ENCODE peak calls at places on chromosome 12, in four cellular contexts. Z, G, X and D are unnamed samples.
A peak's percentile ranks its signal among the peaks of the same experiment; 100 is the strongest.

GRCh38 chr12:34600592-34601462 is 578.5 kb downstream of the ALG10 start:
- DNase-seq in X (no peak), Z (no peak), G (no peak), D (no peak)

GRCh38 chr12:74646831-74647230 is 109.2 kb downstream of the ATXN7L3B start:
- DNase-seq in X (peak; percentile 3), Z (no peak), G (no peak), D (no peak)

GRCh38 chr12:65293735-65294134 is 15.3 kb downstream of the MSRB3 start:
- DNase-seq in X (no peak), Z (no peak), G (no peak), D (no peak)

GRCh38 chr12:27937768-27938167 is 34.8 kb downstream of the PTHLH start:
- DNase-seq in G (no peak), Z (no peak), X (no peak), D (no peak)

GRCh38 chr12:115799610-115800009 is 477.9 kb downstream of the MED13L start:
- DNase-seq in G (no peak), X (no peak), Z (no peak), D (no peak)

GRCh38 chr12:118813778-118814359 is 167.5 kb upstream of the SRRM4 start:
- DNase-seq in Z (no peak), X (no peak), G (no peak), D (no peak)

GRCh38 chr12:27542628-27543027 is 18.6 kb downstream of the PPFIBP1 start:
- DNase-seq in X (peak; percentile 73), G (no peak), Z (no peak), D (no peak)

GRCh38 chr12:57868870-57869609 is 22.5 kb upstream of the CTDSP2 start:
- DNase-seq in G (peak; percentile 93), X (no peak), Z (no peak), D (peak; percentile 51)

GRCh38 chr12:122306407-122306806 is 40.1 kb upstream of the VPS33A start:
- DNase-seq in X (no peak), G (no peak), Z (no peak), D (no peak)
- TF ChIP-seq CTCF in X (no peak), G (no peak), Z (no peak), D (peak; percentile 19)

GRCh38 chr12:64237382-64237781 is 15.3 kb upstream of the KICS2 start:
- DNase-seq in G (no peak), X (no peak), Z (no peak), D (no peak)

GRCh38 chr12:64240781-64241180 is 18.7 kb upstream of the KICS2 start:
- DNase-seq in Z (no peak), X (no peak), G (no peak), D (no peak)

GRCh38 chr12:64232201-64232600 is 10.1 kb upstream of the KICS2 start:
- DNase-seq in G (no peak), X (no peak), Z (no peak), D (no peak)

DNA sequence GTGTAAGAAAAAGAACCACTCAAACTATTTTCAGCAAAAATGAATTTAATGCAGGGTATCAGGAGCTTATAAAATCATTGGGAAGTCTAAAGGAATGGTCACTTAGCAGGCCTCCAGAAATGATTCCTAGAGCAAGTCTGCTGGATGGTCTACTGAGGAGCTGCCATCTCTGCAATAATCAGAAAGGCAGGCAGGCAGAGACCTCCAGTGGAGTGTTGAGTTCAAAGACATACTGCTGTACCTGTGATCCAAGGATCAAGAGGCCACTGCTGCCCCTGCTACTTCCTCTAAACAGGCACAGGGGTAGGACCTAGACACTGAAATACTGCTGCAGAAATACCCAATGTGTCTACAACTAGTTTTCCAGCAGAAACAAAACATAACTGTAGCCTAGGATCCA is 14.5 kb upstream of the KICS2 start:
- DNase-seq in G (no peak), Z (no peak), X (peak; percentile 6), D (no peak)
- TF ChIP-seq CTCF in G (no peak), Z (peak; percentile 7), X (peak; percentile 35), D (no peak)

GRCh38 chr12:63317880-63318279 is 166.9 kb upstream of the AVPR1A start:
- DNase-seq in G (no peak), X (no peak), Z (no peak), D (no peak)
- TF ChIP-seq CTCF in G (no peak), X (no peak), Z (no peak), D (no peak)

DNA sequence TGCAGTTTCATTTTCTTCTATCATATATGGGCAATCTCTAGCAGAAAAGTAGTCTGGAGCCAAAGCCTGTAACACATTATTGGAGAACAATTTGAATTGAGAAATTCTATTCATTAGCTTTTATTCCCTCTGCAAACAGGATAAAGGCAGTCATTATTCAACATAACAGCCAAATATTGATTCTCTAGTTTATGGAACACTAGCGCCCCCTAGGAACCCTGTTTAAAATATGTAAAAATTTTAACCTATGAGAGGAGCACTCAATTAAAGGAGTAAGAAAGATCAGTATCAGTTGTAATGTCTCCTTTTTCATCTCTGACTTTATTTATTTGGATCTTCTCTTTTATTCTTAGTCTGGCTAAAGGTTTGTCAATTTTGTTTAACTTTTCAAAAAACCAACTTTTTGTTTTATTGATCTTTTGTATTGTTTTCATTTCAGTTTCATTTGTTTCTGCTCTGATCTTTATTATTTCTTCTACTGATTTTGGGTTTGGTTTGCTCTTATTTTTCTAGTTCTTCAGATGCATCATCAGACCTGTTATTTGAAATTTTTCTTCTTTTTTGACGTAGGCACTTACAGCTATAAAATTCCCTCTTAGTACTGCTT is 4.8 kb upstream of the LMNTD1 start:
- DNase-seq in G (no peak), Z (peak; percentile 14), X (peak; percentile 33), D (peak; percentile 17)
- TF ChIP-seq CTCF in G (peak; percentile 73), Z (peak; percentile 45), X (peak; percentile 13), D (peak; percentile 78)

GRCh38 chr12:12334710-12335040 is 15.4 kb downstream of the MANSC1 start:
- DNase-seq in X (no peak), G (no peak), Z (no peak), D (no peak)
- TF ChIP-seq CTCF in X (no peak), G (peak; percentile 58), Z (no peak), D (peak; percentile 42)

DNA sequence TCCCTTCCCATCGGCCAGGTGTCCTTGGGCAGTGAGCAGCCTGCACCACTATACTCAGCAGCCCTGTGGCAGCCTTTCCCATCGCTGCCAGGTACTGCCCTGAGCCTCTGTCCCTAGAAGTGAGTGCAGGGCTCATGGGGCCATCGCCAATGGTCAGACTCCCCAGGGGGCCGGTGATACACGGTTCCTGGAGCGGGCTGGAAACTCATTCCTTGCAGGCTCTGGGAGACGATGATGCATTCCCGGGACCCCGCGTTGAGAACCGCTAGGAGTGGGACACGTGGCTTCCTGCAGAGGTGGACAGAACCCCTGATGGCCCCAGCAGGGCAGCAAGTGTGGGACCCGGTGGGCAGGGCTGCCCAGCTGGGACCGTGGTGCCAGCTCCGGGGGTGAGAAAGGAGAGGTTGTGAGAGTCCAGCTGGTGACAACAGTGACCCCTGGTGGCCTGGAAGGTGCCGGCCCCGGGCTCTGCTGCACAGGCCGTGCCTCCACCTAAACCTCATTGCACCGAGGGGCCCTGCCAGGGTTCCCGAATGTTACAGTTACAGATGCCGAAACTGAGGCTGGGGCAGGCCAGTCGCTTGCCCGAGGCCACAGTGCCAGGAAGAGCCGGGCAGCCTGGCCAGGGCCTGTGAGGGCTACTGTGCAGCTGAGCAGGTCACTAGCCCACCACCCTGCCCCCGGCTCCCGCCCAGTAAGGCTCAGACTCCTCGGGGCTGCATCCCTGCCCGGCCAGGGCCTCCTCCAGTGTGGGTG is 33.8 kb downstream of the FBRSL1 start:
- DNase-seq in G (peak; percentile 86), X (no peak), Z (no peak), D (peak; percentile 87)
- TF ChIP-seq CTCF in G (peak; percentile 90), X (peak; percentile 81), Z (peak; percentile 83), D (peak; percentile 90)

GRCh38 chr12:78959556-78959955 is 95.0 kb downstream of the SYT1 start:
- DNase-seq in G (no peak), Z (no peak), X (no peak), D (no peak)
- TF ChIP-seq CTCF in G (no peak), Z (no peak), X (no peak), D (no peak)

GRCh38 chr12:50614167-50614762 is 109.5 kb downstream of the DIP2B start:
- DNase-seq in Z (no peak), G (no peak), X (no peak), D (no peak)
- TF ChIP-seq CTCF in Z (no peak), G (no peak), X (no peak), D (no peak)

GRCh38 chr12:106101798-106102197 is 37.0 kb downstream of the NUAK1 start:
- DNase-seq in Z (no peak), X (no peak), G (no peak), D (no peak)
- TF ChIP-seq CTCF in Z (no peak), X (no peak), G (no peak), D (no peak)

GRCh38 chr12:56628671-56629458 is 1.3 kb downstream of the BAZ2A start:
- DNase-seq in Z (peak; percentile 72), G (peak; percentile 76), X (no peak), D (peak; percentile 42)

GRCh38 chr12:56629459-56630179 is 507 bp downstream of the BAZ2A start:
- DNase-seq in Z (no peak), G (peak; percentile 40), X (no peak), D (no peak)

GRCh38 chr12:56632701-56633464 is 2.8 kb upstream of the BAZ2A start:
- DNase-seq in Z (no peak), X (no peak), G (peak; percentile 41), D (no peak)

GRCh38 chr12:56631790-56632700 is 1.9 kb upstream of the BAZ2A start:
- DNase-seq in G (peak; percentile 67), Z (no peak), X (no peak), D (peak; percentile 50)

GRCh38 chr12:56630180-56630632 is at the start of gene BAZ2A:
- DNase-seq in X (peak; percentile 53), G (peak; percentile 93), Z (no peak), D (peak; percentile 84)
- TF ChIP-seq CTCF in X (no peak), G (no peak), Z (no peak), D (no peak)